ENCODE peak calls at places on chromosomes 1 and 21, in seven cellular contexts. Q is prostate gland; W is esophagus squamous epithelium; U is CD8-positive, alpha-beta T cell; Z is dorsolateral prefrontal cortex; J is RWPE2; F is transverse colon. N is an unnamed sample.

GRCh38 chr1:207031016-207031415 is 1.5 kb downstream of the C1orf116 start:
- DNase-seq in F (no peak), U (no peak), W (no peak), Q (no peak), J (no peak), Z (no peak), N (no peak)

GRCh38 chr1:14262582-14262981 is 335.9 kb upstream of the KAZN start:
- DNase-seq in U (no peak), J (no peak), W (no peak), F (no peak), Z (no peak), Q (no peak), N (no peak)

GRCh38 chr1:246300653-246301549 is 206.2 kb downstream of the SMYD3 start:
- DNase-seq in W (no peak), J (no peak), Q (peak), U (no peak), F (no peak), Z (no peak), N (no peak)

GRCh38 chr1:31688233-31688918 is 15.4 kb downstream of the COL16A1 start:
- DNase-seq in U (no peak), J (no peak), Q (no peak), F (no peak), Z (no peak), W (no peak), N (no peak)

GRCh38 chr1:162003825-162004205 is 19.9 kb downstream of the OLFML2B start:
- DNase-seq in Q (no peak), U (no peak), F (no peak), J (no peak), Z (no peak), W (no peak), N (no peak)

GRCh38 chr1:67713071-67713806 is 28.2 kb downstream of the GADD45A start:
- DNase-seq in Z (no peak), F (peak), U (no peak), Q (no peak), J (no peak), W (no peak), N (peak)

GRCh38 chr21:32934829-32935228 is 90.9 kb upstream of the OLIG2 start:
- DNase-seq in Q (no peak), W (no peak), F (no peak), Z (no peak), U (no peak), J (no peak), N (no peak)

GRCh38 chr21:41824466-41825207 is 54.5 kb downstream of the PRDM15 start:
- DNase-seq in Z (no peak), J (no peak), U (no peak), W (no peak), F (no peak), Q (no peak), N (no peak)

GRCh38 chr1:27203946-27204345 is 30.5 kb upstream of the WDTC1 start:
- DNase-seq in U (no peak), J (no peak), Z (no peak), W (no peak), F (no peak), Q (no peak), N (no peak)

GRCh38 chr1:112625696-112626095 is 6.1 kb downstream of the CAPZA1 start:
- DNase-seq in F (no peak), J (no peak), Z (no peak), W (no peak), Q (no peak), U (no peak), N (no peak)

GRCh38 chr21:44063151-44063912 is 43.9 kb upstream of the PWP2 start:
- DNase-seq in U (no peak), Z (no peak), F (no peak), Q (no peak), J (no peak), W (no peak), N (no peak)

GRCh38 chr21:34889287-34889536 is 159.9 kb downstream of the RUNX1 start:
- DNase-seq in Q (peak), U (peak), Z (no peak), W (no peak), F (peak), J (no peak), N (no peak)

GRCh38 chr21:42073140-42074099 is 2.3 kb downstream of the UMODL1 start:
- DNase-seq in Q (no peak), W (no peak), J (no peak), U (no peak), Z (no peak), F (no peak), N (no peak)

GRCh38 chr1:237794071-237794470 is 96.7 kb downstream of the ZP4 start:
- DNase-seq in J (no peak), Q (no peak), F (no peak), U (no peak), Z (no peak), W (no peak), N (no peak)

GRCh38 chr1:56060901-56061300 is 518.5 kb downstream of the PLPP3 start:
- DNase-seq in U (no peak), Q (no peak), F (peak), Z (no peak), W (no peak), J (no peak), N (no peak)

GRCh38 chr1:157948547-157949152 is 44.8 kb upstream of the KIRREL1 start:
- DNase-seq in Q (no peak), F (peak), U (no peak), Z (no peak), J (no peak), W (no peak), N (no peak)

GRCh38 chr1:24526940-24527542 is 24.4 kb downstream of the RCAN3 start:
- DNase-seq in F (no peak), U (peak), W (no peak), Q (no peak), Z (no peak), J (no peak), N (peak)

GRCh38 chr1:18542351-18542750 is 61.6 kb downstream of the KLHDC7A start:
- DNase-seq in Z (no peak), W (no peak), Q (no peak), J (no peak), F (no peak), U (no peak), N (no peak)

GRCh38 chr1:153617677-153618076 is 1.6 kb upstream of the S100A14 start:
- DNase-seq in U (no peak), F (peak), J (peak), Q (no peak), W (no peak), Z (no peak), N (no peak)

GRCh38 chr1:217482356-217483102 is 148.4 kb downstream of the GPATCH2 start:
- DNase-seq in J (no peak), Z (no peak), W (no peak), F (no peak), U (no peak), Q (no peak), N (no peak)

GRCh38 chr1:19329611-19330010 is 17.5 kb downstream of the SLC66A1 start:
- DNase-seq in J (no peak), Q (no peak), Z (no peak), W (no peak), F (no peak), U (no peak), N (no peak)

GRCh38 chr1:89573410-89573809 is 48.8 kb downstream of the LRRC8B start:
- DNase-seq in Q (no peak), J (no peak), F (no peak), W (no peak), U (no peak), Z (no peak), N (no peak)

GRCh38 chr1:202255343-202255742 is 61.7 kb downstream of the LGR6 start:
- DNase-seq in U (no peak), J (peak), W (no peak), Z (no peak), F (no peak), Q (no peak), N (no peak)

GRCh38 chr1:224700915-224701531 is 84.9 kb downstream of the CNIH3 start:
- DNase-seq in J (no peak), Q (no peak), W (no peak), Z (no peak), U (no peak), F (no peak), N (peak)

GRCh38 chr1:28577052-28577678 is 14.9 kb upstream of the RAB42 start:
- DNase-seq in J (no peak), Z (no peak), W (no peak), U (no peak), F (no peak), Q (no peak), N (no peak)

GRCh38 chr21:27408826-27409225 is 441.9 kb upstream of the ADAMTS5 start:
- DNase-seq in F (no peak), J (no peak), Q (no peak), W (no peak), U (no peak), Z (no peak), N (no peak)

GRCh38 chr1:93635614-93636543 is 45.8 kb downstream of the BCAR3 start:
- DNase-seq in Q (no peak), U (no peak), J (no peak), W (no peak), F (no peak), Z (no peak), N (peak)

GRCh38 chr1:247385283-247385682 is 30.7 kb upstream of the NLRP3 start:
- DNase-seq in U (no peak), F (no peak), J (no peak), Q (no peak), Z (no peak), W (no peak), N (no peak)

GRCh38 chr1:82562448-82562847 is 761.7 kb downstream of the ADGRL2 start:
- DNase-seq in U (no peak), Q (no peak), Z (no peak), J (no peak), F (no peak), W (no peak), N (peak)

GRCh38 chr1:82564338-82564737 is 763.6 kb downstream of the ADGRL2 start:
- DNase-seq in Q (peak), U (no peak), W (no peak), F (no peak), Z (no peak), J (no peak), N (no peak)

GRCh38 chr1:82565546-82565945 is 764.8 kb downstream of the ADGRL2 start:
- DNase-seq in U (no peak), W (no peak), Z (peak), Q (no peak), J (peak), F (no peak), N (no peak)

GRCh38 chr1:82567308-82567707 is 766.6 kb downstream of the ADGRL2 start:
- DNase-seq in Q (no peak), U (no peak), J (no peak), W (no peak), F (no peak), Z (no peak), N (no peak)

DNA sequence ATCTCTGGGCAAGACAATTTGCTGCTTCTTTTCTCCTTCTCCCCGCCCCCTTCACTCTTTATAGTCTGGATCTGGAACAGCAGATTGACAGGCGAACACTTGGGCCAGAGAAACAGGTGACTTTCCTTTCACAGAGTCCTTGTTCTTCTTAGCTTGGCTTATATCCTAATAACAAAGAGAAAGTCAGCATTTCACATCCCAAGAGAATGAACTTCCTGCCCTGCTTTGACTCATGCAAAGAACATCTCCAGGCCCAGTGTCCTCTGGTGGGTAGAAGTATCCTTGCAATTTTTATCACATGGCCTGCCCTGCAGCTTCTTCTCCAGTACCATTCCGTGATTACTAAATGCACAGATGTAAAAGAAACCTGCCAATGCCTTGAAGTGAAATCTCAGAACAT is 764.4 kb downstream of the ADGRL2 start:
- DNase-seq in Z (no peak), W (no peak), J (peak), F (no peak), Q (peak), U (no peak), N (no peak)
- H3K4me3 ChIP-seq in Z (no peak), W (no peak), J (no peak), F (no peak), Q (no peak), U (no peak), N (no peak)

DNA sequence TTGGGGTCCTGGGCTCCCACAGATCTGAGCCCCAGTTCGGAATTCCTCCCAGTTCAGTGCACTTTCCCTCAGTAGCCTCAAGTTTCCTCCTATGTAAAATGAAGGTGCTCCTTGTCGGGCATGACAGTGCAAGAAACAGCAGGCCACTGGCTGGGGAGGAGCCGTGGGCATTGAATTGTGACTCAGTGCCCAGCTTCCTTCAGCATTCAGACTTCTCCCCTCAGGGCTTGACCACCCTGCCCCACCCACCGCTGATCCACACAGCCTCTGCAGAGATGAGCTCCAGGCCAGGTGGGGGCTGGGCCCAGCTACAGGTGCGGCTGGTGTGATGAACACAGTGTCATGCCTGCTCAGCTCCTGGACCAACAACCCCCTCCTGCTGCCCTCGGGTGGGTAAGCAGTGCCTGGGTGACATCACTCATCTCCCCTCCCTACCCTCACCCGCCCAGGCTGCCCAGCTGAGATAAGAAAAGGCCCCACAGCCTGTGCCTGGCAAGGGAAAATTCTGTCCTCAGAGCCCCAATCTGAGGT is 4.9 kb downstream of the MOB3C start:
- DNase-seq in W (no peak), Q (no peak), U (no peak), J (peak), F (no peak), Z (no peak), N (no peak)
- H3K4me3 ChIP-seq in W (peak), Q (no peak), U (no peak), J (no peak), F (no peak), Z (no peak), N (no peak)

GRCh38 chr1:998905-999796 is 746 bp downstream of the HES4 start:
- DNase-seq in Q (no peak), F (no peak), U (no peak), J (peak), W (no peak), Z (no peak), N (peak)
- H3K4me3 ChIP-seq in Q (peak), F (peak), U (no peak), J (peak), W (peak), Z (peak), N (peak)

GRCh38 chr1:9061949-9062555 is 7.4 kb downstream of the SLC2A5 start:
- DNase-seq in Z (no peak), J (no peak), F (no peak), W (no peak), U (no peak), Q (no peak), N (no peak)
- H3K4me3 ChIP-seq in Z (no peak), J (no peak), F (no peak), W (no peak), U (no peak), Q (no peak), N (no peak)

GRCh38 chr1:44807364-44808062 is 362 bp upstream of the DYNLT4 start:
- DNase-seq in W (peak), F (peak), J (peak), Q (peak), Z (peak), U (peak), N (peak)

GRCh38 chr1:44805311-44806024 is 1.7 kb downstream of the DYNLT4 start:
- DNase-seq in U (no peak), Q (no peak), F (no peak), Z (no peak), W (no peak), J (no peak), N (no peak)

GRCh38 chr1:44808063-44808937 is at the start of gene BTBD19:
- DNase-seq in U (no peak), Z (peak), Q (no peak), W (no peak), F (peak), J (no peak), N (peak)

GRCh38 chr1:44806025-44806703 is 987 bp downstream of the DYNLT4 start:
- DNase-seq in Q (no peak), U (no peak), F (peak), W (no peak), Z (no peak), J (no peak), N (no peak)

GRCh38 chr1:44806704-44807363 is at the start of gene DYNLT4:
- DNase-seq in U (no peak), F (no peak), Z (no peak), Q (no peak), W (no peak), J (no peak), N (no peak)
- H3K4me3 ChIP-seq in U (peak), F (no peak), Z (peak), Q (no peak), W (peak), J (no peak), N (no peak)

GRCh38 chr21:37915941-37916794 is at the start of gene KCNJ6:
- DNase-seq in U (no peak), F (no peak), Q (peak), W (no peak), Z (peak), J (no peak), N (no peak)
- H3K4me3 ChIP-seq in U (no peak), F (no peak), Q (peak), W (peak), Z (peak), J (peak), N (no peak)

GRCh38 chr1:1373051-1373450 is 2.0 kb downstream of the AURKAIP1 start:
- DNase-seq in J (no peak), W (no peak), Q (no peak), F (no peak), Z (no peak), U (no peak), N (no peak)

GRCh38 chr1:1370771-1371300 is 4.2 kb downstream of the AURKAIP1 start:
- DNase-seq in F (no peak), J (no peak), U (no peak), Q (no peak), W (no peak), Z (no peak), N (no peak)

GRCh38 chr1:1373493-1374067 is 1.4 kb downstream of the AURKAIP1 start:
- DNase-seq in U (no peak), F (peak), Z (no peak), J (no peak), W (no peak), Q (no peak), N (no peak)

GRCh38 chr1:1371741-1372711 is 3.0 kb downstream of the AURKAIP1 start:
- DNase-seq in Z (no peak), Q (peak), U (peak), W (no peak), F (peak), J (no peak), N (no peak)

GRCh38 chr1:1371354-1371740 is 3.7 kb downstream of the AURKAIP1 start:
- DNase-seq in Z (no peak), J (no peak), F (no peak), Q (no peak), W (no peak), U (peak), N (no peak)
- H3K4me3 ChIP-seq in Z (no peak), J (no peak), F (no peak), Q (no peak), W (no peak), U (peak), N (no peak)

N was measured in HAP-1.